ENCODE peak calls at places on chromosomes 7 and 10, in four cellular contexts. One of them, this sample, is unnamed.

GRCh38 chr10:88661018-88661417 is 3.2 kb upstream of the LIPF start:
- DNase-seq in WTC11: no peak
- DNase-seq in K562: no peak
- DNase-seq in GM12878: no peak
- DNase-seq in this sample: no peak

GRCh38 chr7:12303096-12303495 is 92.0 kb downstream of the TMEM106B start:
- DNase-seq in WTC11: no peak
- DNase-seq in GM12878: no peak
- DNase-seq in K562: no peak
- DNase-seq in this sample: no peak

GRCh38 chr7:105591522-105591921 is 10.2 kb upstream of the EFCAB10 start:
- DNase-seq in K562: no peak
- DNase-seq in WTC11: no peak
- DNase-seq in GM12878: no peak
- DNase-seq in this sample: no peak

GRCh38 chr7:82319674-82320118 is 123.9 kb downstream of the CACNA2D1 start:
- DNase-seq in WTC11: no peak
- DNase-seq in GM12878: no peak
- DNase-seq in K562: no peak
- DNase-seq in this sample: no peak

GRCh38 chr7:155455132-155455693 is 2.7 kb upstream of the EN2 start:
- DNase-seq in K562: no peak
- DNase-seq in WTC11: no peak
- DNase-seq in GM12878: no peak
- DNase-seq in this sample: no peak

GRCh38 chr7:143511593-143512047 is 33.9 kb downstream of the TAS2R41 start:
- DNase-seq in WTC11: no peak
- DNase-seq in GM12878: no peak
- DNase-seq in K562: no peak
- DNase-seq in this sample: no peak

GRCh38 chr10:98417973-98418372 is 3.0 kb upstream of the PYROXD2 start:
- DNase-seq in K562: no peak
- DNase-seq in WTC11: no peak
- DNase-seq in GM12878: no peak
- DNase-seq in this sample: no peak

GRCh38 chr10:73650537-73651331 is 5.1 kb downstream of the SYNPO2L start:
- DNase-seq in K562: no peak
- DNase-seq in GM12878: peak; percentile 65
- DNase-seq in WTC11: no peak
- DNase-seq in this sample: no peak

GRCh38 chr7:54664235-54665228 is 94.5 kb downstream of the SEC61G start:
- DNase-seq in WTC11: peak; percentile 81
- DNase-seq in GM12878: no peak
- DNase-seq in K562: peak; percentile 21
- DNase-seq in this sample: peak; percentile 40

GRCh38 chr7:111438369-111439289 is 123.7 kb downstream of the IMMP2L start:
- DNase-seq in WTC11: no peak
- DNase-seq in K562: peak; percentile 92
- DNase-seq in GM12878: no peak
- DNase-seq in this sample: no peak

GRCh38 chr10:86225098-86225782 is 141.4 kb downstream of the GRID1 start:
- DNase-seq in K562: peak; percentile 12
- DNase-seq in GM12878: no peak
- DNase-seq in WTC11: no peak
- DNase-seq in this sample: no peak

DNA sequence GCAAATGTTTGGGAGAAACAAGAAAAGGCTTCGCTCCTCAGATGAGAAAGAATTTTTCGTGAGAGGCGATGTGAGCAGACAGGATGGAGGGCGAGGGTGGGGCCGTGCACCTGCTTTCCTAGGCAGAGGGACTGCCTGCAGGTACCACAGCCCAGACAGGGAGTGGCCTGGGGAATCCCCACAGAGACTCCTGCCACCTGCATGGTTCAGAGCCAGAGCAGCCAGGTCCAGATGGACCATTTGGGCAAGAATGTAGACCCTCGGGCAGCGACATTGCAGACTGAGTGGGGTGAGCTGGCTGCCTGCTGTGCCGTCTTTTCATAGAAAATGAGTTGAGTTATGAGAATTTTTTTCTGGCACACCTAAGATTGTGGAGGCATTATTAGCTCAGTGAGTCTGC is 216.8 kb downstream of the SNX10 start:
- DNase-seq in WTC11: peak; percentile 37
- DNase-seq in K562: no peak
- DNase-seq in GM12878: no peak
- DNase-seq in this sample: no peak
- TF ChIP-seq ETV6 in WTC11: no peak
- TF ChIP-seq ETV6 in K562: no peak
- TF ChIP-seq ETV6 in GM12878: no peak
- TF ChIP-seq ETV6 in this sample: no peak

GRCh38 chr7:131105294-131105802 is 222.3 kb upstream of the MKLN1 start:
- DNase-seq in GM12878: no peak
- DNase-seq in K562: no peak
- DNase-seq in WTC11: peak; percentile 37
- DNase-seq in this sample: no peak
- TF ChIP-seq ETV6 in GM12878: no peak
- TF ChIP-seq ETV6 in K562: no peak
- TF ChIP-seq ETV6 in WTC11: no peak
- TF ChIP-seq ETV6 in this sample: no peak

GRCh38 chr7:141646826-141647480 is 55.0 kb downstream of the DENND11 start:
- DNase-seq in K562: no peak
- DNase-seq in WTC11: no peak
- DNase-seq in GM12878: no peak
- DNase-seq in this sample: no peak

GRCh38 chr7:141651417-141651816 is 50.5 kb downstream of the DENND11 start:
- DNase-seq in GM12878: no peak
- DNase-seq in WTC11: no peak
- DNase-seq in K562: no peak
- DNase-seq in this sample: no peak

GRCh38 chr7:141648276-141649114 is 53.5 kb downstream of the DENND11 start:
- DNase-seq in K562: no peak
- DNase-seq in WTC11: no peak
- DNase-seq in GM12878: no peak
- DNase-seq in this sample: no peak

GRCh38 chr7:141649865-141650499 is 52.0 kb downstream of the DENND11 start:
- DNase-seq in WTC11: peak; percentile 63
- DNase-seq in K562: peak; percentile 73
- DNase-seq in GM12878: peak; percentile 40
- DNase-seq in this sample: peak; percentile 41

GRCh38 chr7:141649137-141649864 is 52.7 kb downstream of the DENND11 start:
- DNase-seq in K562: no peak
- DNase-seq in WTC11: no peak
- DNase-seq in GM12878: peak; percentile 45
- DNase-seq in this sample: no peak
- TF ChIP-seq ETV6 in K562: no peak
- TF ChIP-seq ETV6 in WTC11: no peak
- TF ChIP-seq ETV6 in GM12878: no peak
- TF ChIP-seq ETV6 in this sample: no peak

DNA sequence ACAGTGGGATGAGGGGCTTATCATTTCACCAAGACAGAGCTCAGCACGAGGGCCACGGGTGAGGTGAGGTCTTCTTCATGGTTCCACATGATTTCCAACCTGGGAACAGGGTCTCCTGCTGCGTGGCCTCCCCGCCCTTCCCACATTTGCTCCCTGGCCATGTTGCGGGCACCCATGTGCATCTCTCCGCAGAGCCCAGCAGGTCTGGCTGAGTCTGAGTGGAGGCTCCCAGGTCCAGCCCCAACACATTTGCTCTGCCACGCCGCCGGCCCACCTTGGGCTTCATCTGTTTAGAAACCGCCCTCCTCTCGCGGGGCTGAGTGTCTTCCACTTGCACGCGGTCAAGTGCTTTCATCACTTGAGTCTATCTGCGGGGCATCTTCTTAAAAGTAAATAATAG is 14.8 kb upstream of the PRKAR1B start:
- DNase-seq in K562: no peak
- DNase-seq in WTC11: no peak
- DNase-seq in GM12878: no peak
- DNase-seq in this sample: no peak
- TF ChIP-seq ETV6 in K562: no peak
- TF ChIP-seq ETV6 in WTC11: no peak
- TF ChIP-seq ETV6 in GM12878: no peak
- TF ChIP-seq ETV6 in this sample: no peak

GRCh38 chr7:151351027-151351426 is 9.4 kb downstream of the NUB1 start:
- DNase-seq in WTC11: peak; percentile 75
- DNase-seq in K562: peak; percentile 59
- DNase-seq in GM12878: no peak
- DNase-seq in this sample: no peak
- TF ChIP-seq ETV6 in WTC11: no peak
- TF ChIP-seq ETV6 in K562: no peak
- TF ChIP-seq ETV6 in GM12878: no peak
- TF ChIP-seq ETV6 in this sample: no peak

GRCh38 chr7:103991406-103991805 is 1.9 kb upstream of the RELN start:
- DNase-seq in GM12878: no peak
- DNase-seq in K562: no peak
- DNase-seq in WTC11: no peak
- DNase-seq in this sample: no peak

GRCh38 chr7:103995554-103995953 is 6.1 kb upstream of the RELN start:
- DNase-seq in WTC11: no peak
- DNase-seq in K562: no peak
- DNase-seq in GM12878: no peak
- DNase-seq in this sample: no peak

GRCh38 chr7:103993551-103993950 is 4.1 kb upstream of the RELN start:
- DNase-seq in WTC11: no peak
- DNase-seq in GM12878: no peak
- DNase-seq in K562: no peak
- DNase-seq in this sample: no peak

GRCh38 chr7:103996639-103997038 is 7.2 kb upstream of the RELN start:
- DNase-seq in K562: peak; percentile 24
- DNase-seq in WTC11: no peak
- DNase-seq in GM12878: no peak
- DNase-seq in this sample: no peak

DNA sequence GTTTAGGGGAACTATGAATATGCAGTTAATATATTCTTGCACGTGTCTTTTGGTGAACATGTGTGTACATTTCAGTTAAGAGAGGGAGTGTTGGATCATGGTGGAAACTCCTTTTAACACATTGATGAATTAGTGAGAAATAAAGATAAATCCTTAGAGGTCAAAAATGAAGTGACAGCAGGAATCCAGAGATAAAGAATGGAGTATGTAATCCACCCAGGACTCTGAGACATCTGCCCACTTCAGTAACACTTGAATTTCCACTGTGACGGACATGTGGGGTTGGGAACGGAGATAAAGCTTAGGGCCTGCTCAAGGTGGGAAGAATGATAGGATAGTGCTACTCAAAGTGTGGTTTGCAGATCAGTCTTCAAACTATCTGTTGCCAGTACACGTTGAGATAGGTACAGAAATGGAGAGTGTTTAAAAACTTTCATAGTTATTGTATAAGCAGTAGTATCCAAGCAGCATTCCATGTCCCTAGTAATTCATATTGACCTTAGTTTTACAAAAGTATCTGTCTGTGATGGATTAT is 6.6 kb upstream of the RELN start:
- DNase-seq in K562: peak; percentile 99
- DNase-seq in WTC11: no peak
- DNase-seq in GM12878: no peak
- DNase-seq in this sample: no peak
- TF ChIP-seq ETV6 in K562: peak; percentile 72
- TF ChIP-seq ETV6 in WTC11: no peak
- TF ChIP-seq ETV6 in GM12878: no peak
- TF ChIP-seq ETV6 in this sample: no peak

GRCh38 chr10:70537398-70538194 is 59.0 kb downstream of the PALD1 start:
- DNase-seq in WTC11: peak; percentile 88
- DNase-seq in K562: peak; percentile 71
- DNase-seq in GM12878: no peak
- DNase-seq in this sample: peak; percentile 31
- TF ChIP-seq ETV6 in WTC11: no peak
- TF ChIP-seq ETV6 in K562: no peak
- TF ChIP-seq ETV6 in GM12878: no peak
- TF ChIP-seq ETV6 in this sample: no peak

GRCh38 chr10:128325788-128326187 is 199.6 kb upstream of the MKI67 start:
- DNase-seq in K562: no peak
- DNase-seq in GM12878: no peak
- DNase-seq in WTC11: no peak
- DNase-seq in this sample: no peak
- TF ChIP-seq ETV6 in K562: no peak
- TF ChIP-seq ETV6 in GM12878: no peak
- TF ChIP-seq ETV6 in WTC11: no peak
- TF ChIP-seq ETV6 in this sample: no peak

DNA sequence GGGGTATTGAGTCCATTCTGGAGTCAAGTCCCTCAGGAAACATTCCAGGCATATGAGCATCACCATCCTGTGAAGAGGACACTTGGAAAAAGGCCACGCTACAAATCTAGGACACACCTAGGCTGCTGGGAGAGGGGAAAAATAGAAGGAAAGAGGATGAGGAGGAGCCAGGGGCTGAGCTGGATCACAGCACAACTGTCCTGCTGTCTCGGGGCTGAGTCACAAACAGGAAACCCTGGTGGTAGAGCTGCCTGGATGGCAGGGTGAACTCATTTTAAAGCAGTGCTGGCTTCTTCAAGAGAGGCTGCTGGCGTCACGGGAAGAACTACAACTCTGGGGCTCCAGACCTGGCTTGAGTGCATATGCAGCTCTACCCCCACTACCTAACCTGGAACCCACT is 151.5 kb downstream of the RNF216 start:
- DNase-seq in K562: no peak
- DNase-seq in WTC11: no peak
- DNase-seq in GM12878: no peak
- DNase-seq in this sample: no peak
- TF ChIP-seq ETV6 in K562: no peak
- TF ChIP-seq ETV6 in WTC11: no peak
- TF ChIP-seq ETV6 in GM12878: no peak
- TF ChIP-seq ETV6 in this sample: no peak